ENCODE peak calls at places on chromosomes 3 and 15, in nine cellular contexts. One of them, this sample, is unnamed.

GRCh38 chr15:55552926-55553325 is 35.2 kb downstream of the PYGO1 start:
- DNase-seq in ovary: no peak
- DNase-seq in A549: no peak
- DNase-seq in effector memory CD4-positive, alpha-beta T cell: no peak
- DNase-seq in heart right ventricle: peak; percentile 71
- DNase-seq in kidney: peak; percentile 81
- DNase-seq in AG04450: peak; percentile 41
- DNase-seq in psoas muscle: peak; percentile 52
- DNase-seq in RWPE1: no peak
- DNase-seq in this sample: no peak

GRCh38 chr3:40800343-40800742 is 275.6 kb downstream of the ZNF621 start:
- DNase-seq in RWPE1: peak; percentile 65
- DNase-seq in kidney: no peak
- DNase-seq in psoas muscle: no peak
- DNase-seq in A549: peak; percentile 43
- DNase-seq in heart right ventricle: peak; percentile 34
- DNase-seq in AG04450: peak; percentile 3
- DNase-seq in effector memory CD4-positive, alpha-beta T cell: no peak
- DNase-seq in ovary: peak; percentile 17
- DNase-seq in this sample: peak; percentile 91

GRCh38 chr3:143363276-143363675 is 243.7 kb downstream of the CHST2 start:
- DNase-seq in ovary: no peak
- DNase-seq in kidney: no peak
- DNase-seq in psoas muscle: no peak
- DNase-seq in effector memory CD4-positive, alpha-beta T cell: no peak
- DNase-seq in AG04450: no peak
- DNase-seq in heart right ventricle: no peak
- DNase-seq in RWPE1: no peak
- DNase-seq in A549: no peak
- DNase-seq in this sample: no peak

GRCh38 chr3:183287301-183287971 is 34.4 kb downstream of the B3GNT5 start:
- DNase-seq in RWPE1: peak; percentile 68
- DNase-seq in AG04450: no peak
- DNase-seq in kidney: no peak
- DNase-seq in A549: peak; percentile 69
- DNase-seq in effector memory CD4-positive, alpha-beta T cell: peak; percentile 3
- DNase-seq in ovary: peak; percentile 34
- DNase-seq in heart right ventricle: no peak
- DNase-seq in psoas muscle: peak; percentile 72
- DNase-seq in this sample: no peak

GRCh38 chr3:18424862-18425640 is at the start of gene SATB1:
- DNase-seq in AG04450: no peak
- DNase-seq in A549: peak; percentile 21
- DNase-seq in kidney: peak; percentile 95
- DNase-seq in heart right ventricle: peak; percentile 92
- DNase-seq in ovary: peak; percentile 83
- DNase-seq in psoas muscle: peak; percentile 90
- DNase-seq in RWPE1: no peak
- DNase-seq in effector memory CD4-positive, alpha-beta T cell: peak; percentile 40
- DNase-seq in this sample: no peak

GRCh38 chr15:83164409-83165404 is 42.9 kb downstream of the HDGFL3 start:
- DNase-seq in ovary: no peak
- DNase-seq in kidney: no peak
- DNase-seq in psoas muscle: no peak
- DNase-seq in A549: no peak
- DNase-seq in effector memory CD4-positive, alpha-beta T cell: no peak
- DNase-seq in RWPE1: peak; percentile 15
- DNase-seq in heart right ventricle: no peak
- DNase-seq in AG04450: peak; percentile 24
- DNase-seq in this sample: peak; percentile 18

GRCh38 chr3:33063651-33064051 is 33.3 kb downstream of the GLB1 start:
- DNase-seq in RWPE1: no peak
- DNase-seq in psoas muscle: no peak
- DNase-seq in ovary: no peak
- DNase-seq in effector memory CD4-positive, alpha-beta T cell: peak; percentile 42
- DNase-seq in A549: no peak
- DNase-seq in AG04450: no peak
- DNase-seq in kidney: no peak
- DNase-seq in heart right ventricle: no peak
- DNase-seq in this sample: no peak

GRCh38 chr3:46027736-46028397 is 584 bp upstream of the XCR1 start:
- DNase-seq in A549: no peak
- DNase-seq in AG04450: no peak
- DNase-seq in RWPE1: no peak
- DNase-seq in heart right ventricle: no peak
- DNase-seq in effector memory CD4-positive, alpha-beta T cell: no peak
- DNase-seq in kidney: no peak
- DNase-seq in psoas muscle: no peak
- DNase-seq in ovary: no peak
- DNase-seq in this sample: no peak

GRCh38 chr3:171116365-171116764 is 89.8 kb upstream of the SLC2A2 start:
- DNase-seq in A549: no peak
- DNase-seq in heart right ventricle: no peak
- DNase-seq in ovary: no peak
- DNase-seq in kidney: no peak
- DNase-seq in psoas muscle: no peak
- DNase-seq in effector memory CD4-positive, alpha-beta T cell: no peak
- DNase-seq in RWPE1: peak; percentile 31
- DNase-seq in AG04450: no peak
- DNase-seq in this sample: no peak

GRCh38 chr3:184126006-184126405 is 9.2 kb upstream of the EIF2B5 start:
- DNase-seq in kidney: no peak
- DNase-seq in RWPE1: no peak
- DNase-seq in A549: no peak
- DNase-seq in heart right ventricle: no peak
- DNase-seq in AG04450: no peak
- DNase-seq in effector memory CD4-positive, alpha-beta T cell: no peak
- DNase-seq in ovary: no peak
- DNase-seq in psoas muscle: no peak
- DNase-seq in this sample: no peak

GRCh38 chr3:189630667-189631372 is 369 bp upstream of the TP63 start:
- DNase-seq in RWPE1: no peak
- DNase-seq in heart right ventricle: peak; percentile 4
- DNase-seq in kidney: no peak
- DNase-seq in psoas muscle: no peak
- DNase-seq in AG04450: no peak
- DNase-seq in ovary: no peak
- DNase-seq in A549: peak; percentile 88
- DNase-seq in effector memory CD4-positive, alpha-beta T cell: no peak
- DNase-seq in this sample: no peak

GRCh38 chr3:17384567-17385296 is 357.7 kb downstream of the TBC1D5 start:
- DNase-seq in ovary: no peak
- DNase-seq in psoas muscle: no peak
- DNase-seq in RWPE1: no peak
- DNase-seq in effector memory CD4-positive, alpha-beta T cell: no peak
- DNase-seq in A549: peak; percentile 14
- DNase-seq in heart right ventricle: no peak
- DNase-seq in kidney: no peak
- DNase-seq in AG04450: no peak
- DNase-seq in this sample: no peak

GRCh38 chr3:37862712-37863551 is 1.3 kb downstream of the CTDSPL start:
- DNase-seq in psoas muscle: peak; percentile 69
- DNase-seq in ovary: peak; percentile 29
- DNase-seq in heart right ventricle: no peak
- DNase-seq in kidney: peak; percentile 75
- DNase-seq in effector memory CD4-positive, alpha-beta T cell: no peak
- DNase-seq in AG04450: no peak
- DNase-seq in RWPE1: peak; percentile 9
- DNase-seq in A549: peak; percentile 42
- DNase-seq in this sample: peak; percentile 58

GRCh38 chr3:172156309-172156998 is 117.1 kb downstream of the FNDC3B start:
- DNase-seq in A549: peak; percentile 42
- DNase-seq in effector memory CD4-positive, alpha-beta T cell: no peak
- DNase-seq in kidney: peak; percentile 82
- DNase-seq in ovary: no peak
- DNase-seq in psoas muscle: peak; percentile 67
- DNase-seq in RWPE1: peak; percentile 77
- DNase-seq in heart right ventricle: no peak
- DNase-seq in AG04450: no peak
- DNase-seq in this sample: peak; percentile 80

GRCh38 chr15:49852756-49853155 is 231.9 kb downstream of the DTWD1 start:
- DNase-seq in A549: no peak
- DNase-seq in kidney: no peak
- DNase-seq in effector memory CD4-positive, alpha-beta T cell: no peak
- DNase-seq in psoas muscle: no peak
- DNase-seq in AG04450: no peak
- DNase-seq in RWPE1: no peak
- DNase-seq in heart right ventricle: no peak
- DNase-seq in ovary: no peak
- DNase-seq in this sample: no peak

GRCh38 chr3:195892355-195893120 is 15.8 kb downstream of the TNK2 start:
- DNase-seq in kidney: peak; percentile 83
- DNase-seq in A549: no peak
- DNase-seq in effector memory CD4-positive, alpha-beta T cell: no peak
- DNase-seq in psoas muscle: peak; percentile 89
- DNase-seq in AG04450: no peak
- DNase-seq in heart right ventricle: peak; percentile 79
- DNase-seq in ovary: peak; percentile 47
- DNase-seq in RWPE1: no peak
- DNase-seq in this sample: no peak

GRCh38 chr3:12227833-12228232 is 61.0 kb upstream of the PPARG start:
- DNase-seq in heart right ventricle: no peak
- DNase-seq in RWPE1: no peak
- DNase-seq in kidney: no peak
- DNase-seq in ovary: no peak
- DNase-seq in psoas muscle: no peak
- DNase-seq in AG04450: no peak
- DNase-seq in A549: no peak
- DNase-seq in effector memory CD4-positive, alpha-beta T cell: no peak
- DNase-seq in this sample: no peak

GRCh38 chr3:195173696-195174095 is 97.3 kb downstream of the XXYLT1 start:
- DNase-seq in ovary: no peak
- DNase-seq in RWPE1: no peak
- DNase-seq in psoas muscle: no peak
- DNase-seq in AG04450: no peak
- DNase-seq in A549: no peak
- DNase-seq in heart right ventricle: no peak
- DNase-seq in effector memory CD4-positive, alpha-beta T cell: no peak
- DNase-seq in kidney: no peak
- DNase-seq in this sample: no peak

GRCh38 chr15:38486946-38487345 is 33.0 kb downstream of the FAM98B start:
- DNase-seq in heart right ventricle: no peak
- DNase-seq in ovary: no peak
- DNase-seq in effector memory CD4-positive, alpha-beta T cell: no peak
- DNase-seq in psoas muscle: no peak
- DNase-seq in A549: no peak
- DNase-seq in RWPE1: no peak
- DNase-seq in AG04450: no peak
- DNase-seq in kidney: no peak
- DNase-seq in this sample: no peak

GRCh38 chr15:58522391-58522790 is 90.6 kb downstream of the LIPC start:
- DNase-seq in A549: no peak
- DNase-seq in heart right ventricle: no peak
- DNase-seq in AG04450: no peak
- DNase-seq in effector memory CD4-positive, alpha-beta T cell: no peak
- DNase-seq in RWPE1: no peak
- DNase-seq in kidney: no peak
- DNase-seq in ovary: no peak
- DNase-seq in psoas muscle: no peak
- DNase-seq in this sample: peak; percentile 33

GRCh38 chr3:111738238-111738637 is 120.8 kb upstream of the PHLDB2 start:
- DNase-seq in A549: no peak
- DNase-seq in kidney: no peak
- DNase-seq in heart right ventricle: no peak
- DNase-seq in psoas muscle: no peak
- DNase-seq in effector memory CD4-positive, alpha-beta T cell: no peak
- DNase-seq in AG04450: no peak
- DNase-seq in ovary: no peak
- DNase-seq in RWPE1: no peak
- DNase-seq in this sample: no peak
- H3K27ac ChIP-seq in A549: peak overlapping the region; percentile 90
- H3K27ac ChIP-seq in kidney: peak overlapping the region; percentile 77
- H3K27ac ChIP-seq in heart right ventricle: peak overlapping the region; percentile 69
- H3K27ac ChIP-seq in psoas muscle: peak overlapping the region; percentile 72
- H3K27ac ChIP-seq in effector memory CD4-positive, alpha-beta T cell: no peak overlapping the region
- H3K27ac ChIP-seq in AG04450: no peak overlapping the region
- H3K27ac ChIP-seq in ovary: peak overlapping the region; percentile 53
- H3K27ac ChIP-seq in RWPE1: no peak overlapping the region
- H3K27ac ChIP-seq in this sample: peak overlapping the region; percentile 97

DNA sequence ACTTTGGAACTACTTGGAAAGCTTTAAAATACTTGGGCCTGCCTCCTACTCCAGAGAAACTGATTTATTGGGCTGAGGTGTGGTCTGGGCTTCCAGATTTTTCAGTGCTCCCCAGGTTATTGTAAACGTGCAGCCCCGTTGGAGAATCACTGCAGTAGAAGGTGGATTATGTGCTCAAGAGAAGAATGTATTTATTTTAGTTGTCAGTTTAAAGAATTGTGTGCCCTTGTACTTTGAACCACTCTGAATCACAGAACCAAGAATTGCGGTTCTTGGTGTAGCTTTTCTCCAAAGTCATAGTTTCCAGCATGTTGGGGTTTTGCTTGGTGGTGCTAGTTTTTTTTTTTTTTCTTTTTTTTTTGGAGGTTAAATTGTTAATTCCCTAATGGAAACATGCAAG is 1.6 kb downstream of the TATDN2 start:
- DNase-seq in effector memory CD4-positive, alpha-beta T cell: no peak
- DNase-seq in RWPE1: no peak
- DNase-seq in kidney: no peak
- DNase-seq in heart right ventricle: no peak
- DNase-seq in ovary: no peak
- DNase-seq in psoas muscle: no peak
- DNase-seq in AG04450: no peak
- DNase-seq in A549: no peak
- DNase-seq in this sample: no peak
- H3K27ac ChIP-seq in effector memory CD4-positive, alpha-beta T cell: peak overlapping the region; percentile 81
- H3K27ac ChIP-seq in RWPE1: peak overlapping the region; percentile 80
- H3K27ac ChIP-seq in kidney: no peak overlapping the region
- H3K27ac ChIP-seq in heart right ventricle: no peak overlapping the region
- H3K27ac ChIP-seq in ovary: no peak overlapping the region
- H3K27ac ChIP-seq in psoas muscle: peak overlapping the region; percentile 96
- H3K27ac ChIP-seq in AG04450: peak overlapping the region; percentile 47
- H3K27ac ChIP-seq in A549: peak overlapping the region; percentile 95
- H3K27ac ChIP-seq in this sample: no peak overlapping the region

DNA sequence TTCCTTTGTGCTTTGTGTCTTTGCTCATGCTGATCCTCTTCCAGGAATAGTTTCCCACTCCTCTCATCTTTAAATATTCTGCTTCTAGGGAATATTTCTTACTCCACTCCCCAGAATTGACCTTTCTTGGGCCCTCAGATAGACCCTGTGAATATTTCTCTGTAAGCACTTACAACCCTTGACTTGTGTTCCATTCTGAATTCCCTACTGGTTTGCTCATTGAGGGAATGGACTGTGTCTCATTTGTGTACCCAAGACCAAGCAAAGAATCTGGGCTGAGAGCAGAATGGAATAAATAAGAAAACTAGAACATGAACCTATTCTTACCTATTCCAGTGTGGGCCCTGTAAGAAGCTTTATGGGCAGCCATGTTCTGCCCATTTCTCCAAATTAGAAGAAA is 72.7 kb upstream of the TSPAN3 start:
- DNase-seq in psoas muscle: no peak
- DNase-seq in effector memory CD4-positive, alpha-beta T cell: no peak
- DNase-seq in kidney: no peak
- DNase-seq in ovary: no peak
- DNase-seq in AG04450: no peak
- DNase-seq in RWPE1: no peak
- DNase-seq in heart right ventricle: no peak
- DNase-seq in A549: no peak
- DNase-seq in this sample: no peak
- H3K27ac ChIP-seq in psoas muscle: no peak overlapping the region
- H3K27ac ChIP-seq in effector memory CD4-positive, alpha-beta T cell: no peak overlapping the region
- H3K27ac ChIP-seq in kidney: peak overlapping the region; percentile 50
- H3K27ac ChIP-seq in ovary: no peak overlapping the region
- H3K27ac ChIP-seq in AG04450: peak overlapping the region; percentile 97
- H3K27ac ChIP-seq in RWPE1: no peak overlapping the region
- H3K27ac ChIP-seq in heart right ventricle: no peak overlapping the region
- H3K27ac ChIP-seq in A549: no peak overlapping the region
- H3K27ac ChIP-seq in this sample: no peak overlapping the region

GRCh38 chr3:69120879-69121464 is 1.4 kb downstream of the LMOD3 start:
- DNase-seq in AG04450: peak; percentile 27
- DNase-seq in effector memory CD4-positive, alpha-beta T cell: peak; percentile 55
- DNase-seq in RWPE1: peak; percentile 31
- DNase-seq in A549: peak; percentile 85
- DNase-seq in heart right ventricle: peak; percentile 77
- DNase-seq in kidney: no peak
- DNase-seq in psoas muscle: no peak
- DNase-seq in ovary: peak; percentile 43
- DNase-seq in this sample: peak; percentile 32
- H3K27ac ChIP-seq in AG04450: no peak overlapping the region
- H3K27ac ChIP-seq in effector memory CD4-positive, alpha-beta T cell: no peak overlapping the region
- H3K27ac ChIP-seq in RWPE1: no peak overlapping the region
- H3K27ac ChIP-seq in A549: no peak overlapping the region
- H3K27ac ChIP-seq in heart right ventricle: peak overlapping the region; percentile 65
- H3K27ac ChIP-seq in kidney: no peak overlapping the region
- H3K27ac ChIP-seq in psoas muscle: peak overlapping the region; percentile 98
- H3K27ac ChIP-seq in ovary: no peak overlapping the region
- H3K27ac ChIP-seq in this sample: no peak overlapping the region